ENCODE peak calls at places on chromosomes 1 and 21, in seven cellular contexts. One of them, this sample, is unnamed.

GRCh38 chr1:76035053-76035452 is 39.5 kb upstream of the ST6GALNAC3 start:
- DNase-seq in T-helper 2 cell: no peak
- DNase-seq in IMR-90: peak
- DNase-seq in CD8-positive, alpha-beta T cell: no peak
- DNase-seq in substantia nigra: no peak
- DNase-seq in non-pigmented ciliary epithelial cell: no peak
- DNase-seq in SK-MEL-5: peak
- DNase-seq in this sample: no peak

GRCh38 chr21:35932232-35932911 is 128.0 kb downstream of the SETD4 start:
- DNase-seq in SK-MEL-5: peak
- DNase-seq in IMR-90: peak
- DNase-seq in T-helper 2 cell: peak
- DNase-seq in non-pigmented ciliary epithelial cell: peak
- DNase-seq in CD8-positive, alpha-beta T cell: no peak
- DNase-seq in substantia nigra: peak
- DNase-seq in this sample: peak

GRCh38 chr1:184691719-184692324 is 62.8 kb downstream of the EDEM3 start:
- DNase-seq in IMR-90: peak
- DNase-seq in non-pigmented ciliary epithelial cell: no peak
- DNase-seq in T-helper 2 cell: no peak
- DNase-seq in SK-MEL-5: peak
- DNase-seq in substantia nigra: no peak
- DNase-seq in CD8-positive, alpha-beta T cell: no peak
- DNase-seq in this sample: no peak

GRCh38 chr1:93613895-93614294 is 67.7 kb downstream of the BCAR3 start:
- DNase-seq in IMR-90: peak
- DNase-seq in CD8-positive, alpha-beta T cell: no peak
- DNase-seq in T-helper 2 cell: no peak
- DNase-seq in non-pigmented ciliary epithelial cell: no peak
- DNase-seq in SK-MEL-5: no peak
- DNase-seq in substantia nigra: no peak
- DNase-seq in this sample: no peak

GRCh38 chr1:150804671-150805070 is 3.4 kb downstream of the CTSK start:
- DNase-seq in SK-MEL-5: no peak
- DNase-seq in T-helper 2 cell: no peak
- DNase-seq in non-pigmented ciliary epithelial cell: no peak
- DNase-seq in IMR-90: peak
- DNase-seq in substantia nigra: no peak
- DNase-seq in CD8-positive, alpha-beta T cell: no peak
- DNase-seq in this sample: no peak

GRCh38 chr1:1531947-1532346 is 8.5 kb downstream of the TMEM240 start:
- DNase-seq in non-pigmented ciliary epithelial cell: no peak
- DNase-seq in IMR-90: no peak
- DNase-seq in T-helper 2 cell: no peak
- DNase-seq in substantia nigra: no peak
- DNase-seq in CD8-positive, alpha-beta T cell: no peak
- DNase-seq in SK-MEL-5: no peak
- DNase-seq in this sample: peak

GRCh38 chr1:69312055-69312732 is 255.5 kb upstream of the LRRC7 start:
- DNase-seq in non-pigmented ciliary epithelial cell: no peak
- DNase-seq in T-helper 2 cell: no peak
- DNase-seq in SK-MEL-5: no peak
- DNase-seq in CD8-positive, alpha-beta T cell: no peak
- DNase-seq in substantia nigra: no peak
- DNase-seq in IMR-90: no peak
- DNase-seq in this sample: no peak

GRCh38 chr1:164591858-164592257 is 32.9 kb downstream of the PBX1 start:
- DNase-seq in CD8-positive, alpha-beta T cell: no peak
- DNase-seq in substantia nigra: no peak
- DNase-seq in SK-MEL-5: no peak
- DNase-seq in T-helper 2 cell: no peak
- DNase-seq in IMR-90: peak
- DNase-seq in non-pigmented ciliary epithelial cell: no peak
- DNase-seq in this sample: no peak

GRCh38 chr1:175434268-175434860 is 241.8 kb upstream of the KIAA0040 start:
- DNase-seq in SK-MEL-5: peak
- DNase-seq in CD8-positive, alpha-beta T cell: no peak
- DNase-seq in non-pigmented ciliary epithelial cell: no peak
- DNase-seq in T-helper 2 cell: no peak
- DNase-seq in substantia nigra: no peak
- DNase-seq in IMR-90: no peak
- DNase-seq in this sample: no peak

GRCh38 chr1:240706150-240706904 is 94.4 kb upstream of the GREM2 start:
- DNase-seq in CD8-positive, alpha-beta T cell: no peak
- DNase-seq in substantia nigra: no peak
- DNase-seq in SK-MEL-5: no peak
- DNase-seq in non-pigmented ciliary epithelial cell: no peak
- DNase-seq in T-helper 2 cell: no peak
- DNase-seq in IMR-90: peak
- DNase-seq in this sample: peak

GRCh38 chr1:198377702-198378101 is 162.8 kb downstream of the ATP6V1G3 start:
- DNase-seq in CD8-positive, alpha-beta T cell: no peak
- DNase-seq in IMR-90: no peak
- DNase-seq in T-helper 2 cell: no peak
- DNase-seq in SK-MEL-5: no peak
- DNase-seq in non-pigmented ciliary epithelial cell: no peak
- DNase-seq in substantia nigra: no peak
- DNase-seq in this sample: no peak

GRCh38 chr1:239803666-239804228 is 287.9 kb upstream of the FMN2 start:
- DNase-seq in CD8-positive, alpha-beta T cell: no peak
- DNase-seq in IMR-90: no peak
- DNase-seq in T-helper 2 cell: no peak
- DNase-seq in SK-MEL-5: no peak
- DNase-seq in non-pigmented ciliary epithelial cell: no peak
- DNase-seq in substantia nigra: no peak
- DNase-seq in this sample: no peak

GRCh38 chr1:45266151-45266801 is 59.9 kb upstream of the ZSWIM5 start:
- DNase-seq in SK-MEL-5: no peak
- DNase-seq in substantia nigra: no peak
- DNase-seq in non-pigmented ciliary epithelial cell: peak
- DNase-seq in IMR-90: peak
- DNase-seq in T-helper 2 cell: peak
- DNase-seq in CD8-positive, alpha-beta T cell: no peak
- DNase-seq in this sample: peak

GRCh38 chr1:8154621-8155052 is 128.5 kb upstream of the ERRFI1 start:
- DNase-seq in SK-MEL-5: peak
- DNase-seq in T-helper 2 cell: no peak
- DNase-seq in IMR-90: peak
- DNase-seq in non-pigmented ciliary epithelial cell: no peak
- DNase-seq in substantia nigra: no peak
- DNase-seq in CD8-positive, alpha-beta T cell: no peak
- DNase-seq in this sample: no peak

GRCh38 chr1:36609241-36610027 is 126.7 kb upstream of the CSF3R start:
- DNase-seq in T-helper 2 cell: peak
- DNase-seq in substantia nigra: peak
- DNase-seq in non-pigmented ciliary epithelial cell: peak
- DNase-seq in IMR-90: peak
- DNase-seq in CD8-positive, alpha-beta T cell: no peak
- DNase-seq in SK-MEL-5: peak
- DNase-seq in this sample: peak

GRCh38 chr1:174448531-174448883 is 743 bp downstream of the GPR52 start:
- DNase-seq in IMR-90: no peak
- DNase-seq in substantia nigra: no peak
- DNase-seq in CD8-positive, alpha-beta T cell: no peak
- DNase-seq in T-helper 2 cell: no peak
- DNase-seq in SK-MEL-5: no peak
- DNase-seq in non-pigmented ciliary epithelial cell: no peak
- DNase-seq in this sample: no peak

GRCh38 chr1:150165622-150166612 is 16.2 kb downstream of the PLEKHO1 start:
- DNase-seq in non-pigmented ciliary epithelial cell: no peak
- DNase-seq in CD8-positive, alpha-beta T cell: peak
- DNase-seq in IMR-90: peak
- DNase-seq in T-helper 2 cell: peak
- DNase-seq in SK-MEL-5: peak
- DNase-seq in substantia nigra: no peak
- DNase-seq in this sample: peak

GRCh38 chr21:32881458-32881857 is 109.9 kb upstream of the PAXBP1 start:
- DNase-seq in SK-MEL-5: no peak
- DNase-seq in T-helper 2 cell: no peak
- DNase-seq in CD8-positive, alpha-beta T cell: no peak
- DNase-seq in non-pigmented ciliary epithelial cell: no peak
- DNase-seq in IMR-90: no peak
- DNase-seq in substantia nigra: no peak
- DNase-seq in this sample: no peak

GRCh38 chr1:11929849-11930248 is 3.6 kb upstream of the KIAA2013 start:
- DNase-seq in substantia nigra: no peak
- DNase-seq in T-helper 2 cell: peak
- DNase-seq in non-pigmented ciliary epithelial cell: no peak
- DNase-seq in CD8-positive, alpha-beta T cell: no peak
- DNase-seq in IMR-90: peak
- DNase-seq in SK-MEL-5: peak
- DNase-seq in this sample: peak

GRCh38 chr1:184025242-184025675 is 12.3 kb downstream of the COLGALT2 start:
- DNase-seq in T-helper 2 cell: no peak
- DNase-seq in IMR-90: peak
- DNase-seq in substantia nigra: no peak
- DNase-seq in CD8-positive, alpha-beta T cell: no peak
- DNase-seq in SK-MEL-5: no peak
- DNase-seq in non-pigmented ciliary epithelial cell: peak
- DNase-seq in this sample: peak

GRCh38 chr1:218346391-218347204 is 1.5 kb downstream of the TGFB2 start:
- DNase-seq in IMR-90: peak
- DNase-seq in CD8-positive, alpha-beta T cell: no peak
- DNase-seq in T-helper 2 cell: peak
- DNase-seq in substantia nigra: no peak
- DNase-seq in non-pigmented ciliary epithelial cell: no peak
- DNase-seq in SK-MEL-5: no peak
- DNase-seq in this sample: peak

GRCh38 chr1:63266857-63267256 is 55.5 kb upstream of the FOXD3 start:
- DNase-seq in SK-MEL-5: no peak
- DNase-seq in IMR-90: no peak
- DNase-seq in CD8-positive, alpha-beta T cell: no peak
- DNase-seq in substantia nigra: no peak
- DNase-seq in non-pigmented ciliary epithelial cell: no peak
- DNase-seq in T-helper 2 cell: no peak
- DNase-seq in this sample: no peak

GRCh38 chr1:49552101-49552500 is 471.7 kb downstream of the AGBL4 start:
- DNase-seq in CD8-positive, alpha-beta T cell: no peak
- DNase-seq in SK-MEL-5: no peak
- DNase-seq in T-helper 2 cell: no peak
- DNase-seq in non-pigmented ciliary epithelial cell: no peak
- DNase-seq in IMR-90: no peak
- DNase-seq in substantia nigra: no peak
- DNase-seq in this sample: no peak

GRCh38 chr1:196160066-196160795 is 448.0 kb downstream of the KCNT2 start:
- DNase-seq in SK-MEL-5: no peak
- DNase-seq in non-pigmented ciliary epithelial cell: peak
- DNase-seq in IMR-90: peak
- DNase-seq in T-helper 2 cell: no peak
- DNase-seq in CD8-positive, alpha-beta T cell: no peak
- DNase-seq in substantia nigra: no peak
- DNase-seq in this sample: no peak

GRCh38 chr1:200381256-200381980 is 28.4 kb downstream of the ZNF281 start:
- DNase-seq in non-pigmented ciliary epithelial cell: no peak
- DNase-seq in T-helper 2 cell: no peak
- DNase-seq in substantia nigra: no peak
- DNase-seq in IMR-90: peak
- DNase-seq in SK-MEL-5: no peak
- DNase-seq in CD8-positive, alpha-beta T cell: no peak
- DNase-seq in this sample: no peak

GRCh38 chr21:27269646-27270045 is 302.8 kb upstream of the ADAMTS5 start:
- DNase-seq in SK-MEL-5: no peak
- DNase-seq in non-pigmented ciliary epithelial cell: peak
- DNase-seq in T-helper 2 cell: no peak
- DNase-seq in substantia nigra: no peak
- DNase-seq in CD8-positive, alpha-beta T cell: no peak
- DNase-seq in IMR-90: peak
- DNase-seq in this sample: no peak

GRCh38 chr21:20618878-20619277 is 379.3 kb upstream of the NCAM2 start:
- DNase-seq in SK-MEL-5: peak
- DNase-seq in non-pigmented ciliary epithelial cell: no peak
- DNase-seq in substantia nigra: no peak
- DNase-seq in CD8-positive, alpha-beta T cell: no peak
- DNase-seq in T-helper 2 cell: no peak
- DNase-seq in IMR-90: no peak
- DNase-seq in this sample: no peak

GRCh38 chr1:167373398-167373797 is 144.9 kb downstream of the CD247 start:
- DNase-seq in IMR-90: peak
- DNase-seq in substantia nigra: no peak
- DNase-seq in SK-MEL-5: no peak
- DNase-seq in T-helper 2 cell: no peak
- DNase-seq in non-pigmented ciliary epithelial cell: no peak
- DNase-seq in CD8-positive, alpha-beta T cell: no peak
- DNase-seq in this sample: peak

GRCh38 chr1:60970081-60970509 is 112.3 kb upstream of the NFIA start:
- DNase-seq in T-helper 2 cell: no peak
- DNase-seq in substantia nigra: no peak
- DNase-seq in CD8-positive, alpha-beta T cell: no peak
- DNase-seq in non-pigmented ciliary epithelial cell: no peak
- DNase-seq in SK-MEL-5: peak
- DNase-seq in IMR-90: peak
- DNase-seq in this sample: peak

GRCh38 chr21:15355066-15355465 is 290.3 kb upstream of the NRIP1 start:
- DNase-seq in substantia nigra: no peak
- DNase-seq in SK-MEL-5: no peak
- DNase-seq in T-helper 2 cell: no peak
- DNase-seq in non-pigmented ciliary epithelial cell: no peak
- DNase-seq in IMR-90: no peak
- DNase-seq in CD8-positive, alpha-beta T cell: no peak
- DNase-seq in this sample: no peak

GRCh38 chr1:209787551-209787950 is 3.2 kb upstream of the C1orf74 start:
- DNase-seq in SK-MEL-5: no peak
- DNase-seq in substantia nigra: no peak
- DNase-seq in non-pigmented ciliary epithelial cell: no peak
- DNase-seq in IMR-90: peak
- DNase-seq in T-helper 2 cell: no peak
- DNase-seq in CD8-positive, alpha-beta T cell: no peak
- DNase-seq in this sample: no peak

GRCh38 chr1:165075725-165076370 is 280.7 kb downstream of the LMX1A start:
- DNase-seq in SK-MEL-5: peak
- DNase-seq in CD8-positive, alpha-beta T cell: no peak
- DNase-seq in T-helper 2 cell: peak
- DNase-seq in substantia nigra: no peak
- DNase-seq in IMR-90: peak
- DNase-seq in non-pigmented ciliary epithelial cell: no peak
- DNase-seq in this sample: peak

GRCh38 chr1:5565281-5565680 is 426.9 kb downstream of the NPHP4 start:
- DNase-seq in non-pigmented ciliary epithelial cell: no peak
- DNase-seq in substantia nigra: no peak
- DNase-seq in T-helper 2 cell: no peak
- DNase-seq in SK-MEL-5: no peak
- DNase-seq in IMR-90: no peak
- DNase-seq in CD8-positive, alpha-beta T cell: no peak
- DNase-seq in this sample: no peak

GRCh38 chr21:14545906-14546480 is at the start of gene SAMSN1:
- DNase-seq in T-helper 2 cell: peak
- DNase-seq in substantia nigra: no peak
- DNase-seq in IMR-90: no peak
- DNase-seq in CD8-positive, alpha-beta T cell: peak
- DNase-seq in SK-MEL-5: no peak
- DNase-seq in non-pigmented ciliary epithelial cell: no peak
- DNase-seq in this sample: no peak

GRCh38 chr1:181104790-181105133 is 16.3 kb downstream of the IER5 start:
- DNase-seq in substantia nigra: no peak
- DNase-seq in T-helper 2 cell: peak
- DNase-seq in CD8-positive, alpha-beta T cell: peak
- DNase-seq in IMR-90: no peak
- DNase-seq in non-pigmented ciliary epithelial cell: no peak
- DNase-seq in SK-MEL-5: no peak
- DNase-seq in this sample: peak

GRCh38 chr1:151238467-151238739 is 16.1 kb upstream of the PSMD4 start:
- DNase-seq in non-pigmented ciliary epithelial cell: peak
- DNase-seq in substantia nigra: no peak
- DNase-seq in IMR-90: peak
- DNase-seq in SK-MEL-5: peak
- DNase-seq in CD8-positive, alpha-beta T cell: no peak
- DNase-seq in T-helper 2 cell: no peak
- DNase-seq in this sample: peak

GRCh38 chr1:52057245-52057644 is 1.1 kb downstream of the BTF3L4 start:
- DNase-seq in T-helper 2 cell: no peak
- DNase-seq in IMR-90: no peak
- DNase-seq in CD8-positive, alpha-beta T cell: no peak
- DNase-seq in non-pigmented ciliary epithelial cell: no peak
- DNase-seq in SK-MEL-5: no peak
- DNase-seq in substantia nigra: no peak
- DNase-seq in this sample: no peak

GRCh38 chr1:204524986-204525385 is 8.8 kb downstream of the MDM4 start:
- DNase-seq in T-helper 2 cell: peak
- DNase-seq in SK-MEL-5: no peak
- DNase-seq in IMR-90: no peak
- DNase-seq in CD8-positive, alpha-beta T cell: no peak
- DNase-seq in substantia nigra: no peak
- DNase-seq in non-pigmented ciliary epithelial cell: no peak
- DNase-seq in this sample: no peak

This sample was measured in osteoblast.